ENCODE peak calls at places on chromosome 20, in seven cellular contexts. N, X, C, K, B, T and H are unnamed samples.

GRCh38 chr20:62832212-62832922 is 15.5 kb downstream of the COL9A3 start:
- DNase-seq in N (no peak), X (no peak), C (peak), K (peak), B (no peak), T (peak), H (peak)

GRCh38 chr20:38278150-38278549 is 17.6 kb upstream of the KIAA1755 start:
- DNase-seq in N (peak), X (peak), C (no peak), K (no peak), B (no peak), T (no peak), H (no peak)

GRCh38 chr20:4401601-4402000 is 320.1 kb upstream of the PRND start:
- DNase-seq in N (no peak), X (peak), C (peak), K (no peak), B (no peak), T (no peak), H (no peak)

GRCh38 chr20:52494244-52494643 is 302.7 kb upstream of the ZFP64 start:
- DNase-seq in N (no peak), X (peak), C (peak), K (no peak), B (peak), T (no peak), H (no peak)

GRCh38 chr20:16760431-16761304 is 12.5 kb downstream of the OTOR start:
- DNase-seq in N (no peak), X (no peak), C (no peak), K (no peak), B (no peak), T (no peak), H (no peak)

GRCh38 chr20:35305682-35306556 is 13.7 kb upstream of the FAM83C start:
- DNase-seq in N (no peak), X (peak), C (peak), K (no peak), B (peak), T (no peak), H (peak)

GRCh38 chr20:57361517-57361916 is 10.5 kb downstream of the RAE1 start:
- DNase-seq in N (no peak), X (peak), C (peak), K (no peak), B (peak), T (no peak), H (no peak)

GRCh38 chr20:63698739-63699465 is 2.5 kb downstream of the TNFRSF6B start:
- DNase-seq in N (no peak), X (peak), C (peak), K (peak), B (peak), T (no peak), H (peak)

GRCh38 chr20:2800590-2801458 is at the start of gene CPXM1:
- DNase-seq in N (peak), X (no peak), C (no peak), K (peak), B (no peak), T (no peak), H (peak)

GRCh38 chr20:38970302-38970701 is 8.2 kb downstream of the DHX35 start:
- DNase-seq in N (no peak), X (peak), C (peak), K (no peak), B (peak), T (no peak), H (no peak)

GRCh38 chr20:49270177-49270576 is 7.7 kb downstream of the ZNFX1 start:
- DNase-seq in N (no peak), X (peak), C (peak), K (no peak), B (no peak), T (no peak), H (no peak)

GRCh38 chr20:62918830-62919229 is 7.5 kb downstream of the DIDO1 start:
- DNase-seq in N (no peak), X (no peak), C (no peak), K (no peak), B (no peak), T (peak), H (no peak)

GRCh38 chr20:9359561-9360308 is 154.7 kb upstream of the LAMP5 start:
- DNase-seq in N (peak), X (peak), C (peak), K (peak), B (peak), T (peak), H (peak)
- H3K9ac ChIP-seq in N (no peak), X (no peak), C (no peak), K (no peak), B (no peak), T (no peak), H (no peak)

GRCh38 chr20:32474967-32475819 is 109.9 kb downstream of the NOL4L start:
- DNase-seq in N (peak), X (peak), C (peak), K (peak), B (peak), T (no peak), H (peak)
- TF ChIP-seq CTCF in N (no peak), X (peak), C (no peak), K (no peak), B (no peak), T (no peak), H (no peak)

DNA sequence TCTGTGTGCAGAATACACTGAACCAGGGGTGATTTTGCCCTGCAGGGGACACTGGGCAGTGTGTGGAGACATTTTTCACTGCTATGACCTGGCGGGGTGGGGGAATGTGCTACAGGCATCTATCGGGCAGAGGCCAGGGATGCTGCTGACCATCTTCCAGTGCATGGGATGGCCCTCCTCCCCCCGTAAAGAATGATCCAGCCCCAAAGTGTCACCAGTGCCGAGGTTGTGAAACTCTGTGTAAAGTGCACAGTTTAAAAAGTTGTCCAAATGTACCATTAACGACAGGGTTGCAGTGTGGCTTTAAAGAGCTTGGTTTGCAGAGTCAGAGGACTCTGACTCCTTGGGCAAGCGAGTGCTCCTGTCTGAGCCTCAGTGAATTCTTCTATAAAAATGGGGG is 72.1 kb downstream of the SULF2 start:
- DNase-seq in N (no peak), X (no peak), C (no peak), K (no peak), B (no peak), T (no peak), H (peak)
- H3K27ac ChIP-seq in N (no peak), X (no peak), C (no peak), K (no peak), B (no peak), T (no peak), H (no peak)

DNA sequence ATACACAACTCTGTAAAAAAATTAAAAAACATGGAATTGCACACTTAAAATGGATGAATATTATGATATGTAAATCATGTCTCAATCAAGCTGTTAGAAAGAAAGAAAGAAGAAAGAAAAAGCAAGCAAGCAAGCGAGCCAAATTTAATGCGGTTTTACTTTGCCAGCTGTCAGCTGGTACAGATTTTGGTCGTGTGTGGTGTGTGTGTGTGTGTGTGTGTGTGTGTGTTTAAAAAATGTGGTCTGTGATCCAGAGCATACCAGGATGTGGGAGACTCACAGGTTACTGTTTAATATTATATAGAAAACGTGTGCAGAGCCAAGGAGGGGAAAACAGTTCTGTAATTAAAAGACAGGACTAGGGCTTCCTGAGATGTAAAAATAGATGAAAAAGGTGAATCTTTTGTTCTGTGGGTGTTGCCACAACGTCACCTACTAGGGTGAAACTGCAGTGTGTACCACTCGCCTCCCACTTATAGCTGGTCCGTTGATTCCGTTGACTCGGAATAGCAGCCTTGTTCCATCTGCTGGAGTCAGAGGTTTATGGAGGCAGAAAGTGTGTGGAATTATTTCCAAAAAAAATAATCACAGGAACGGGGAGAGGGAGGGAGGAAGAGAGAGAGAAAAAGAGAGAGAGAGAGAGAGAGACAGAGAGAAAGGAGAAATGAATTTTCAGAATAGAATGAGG is 197.7 kb downstream of the BCAS1 start:
- DNase-seq in N (no peak), X (peak), C (peak), K (no peak), B (no peak), T (peak), H (no peak)
- H3K9ac ChIP-seq in N (no peak), X (no peak), C (no peak), K (no peak), B (peak), T (peak), H (peak)

GRCh38 chr20:44597516-44597915 is 15.1 kb downstream of the PKIG start:
- DNase-seq in N (no peak), X (no peak), C (no peak), K (no peak), B (no peak), T (no peak), H (no peak)

GRCh38 chr20:44600301-44600700 is 17.9 kb downstream of the PKIG start:
- DNase-seq in N (no peak), X (no peak), C (no peak), K (no peak), B (no peak), T (no peak), H (no peak)

GRCh38 chr20:44597930-44598329 is 15.6 kb downstream of the PKIG start:
- DNase-seq in N (no peak), X (no peak), C (peak), K (no peak), B (no peak), T (no peak), H (no peak)

GRCh38 chr20:44599715-44600114 is 17.3 kb downstream of the PKIG start:
- DNase-seq in N (no peak), X (no peak), C (no peak), K (no peak), B (no peak), T (no peak), H (no peak)

DNA sequence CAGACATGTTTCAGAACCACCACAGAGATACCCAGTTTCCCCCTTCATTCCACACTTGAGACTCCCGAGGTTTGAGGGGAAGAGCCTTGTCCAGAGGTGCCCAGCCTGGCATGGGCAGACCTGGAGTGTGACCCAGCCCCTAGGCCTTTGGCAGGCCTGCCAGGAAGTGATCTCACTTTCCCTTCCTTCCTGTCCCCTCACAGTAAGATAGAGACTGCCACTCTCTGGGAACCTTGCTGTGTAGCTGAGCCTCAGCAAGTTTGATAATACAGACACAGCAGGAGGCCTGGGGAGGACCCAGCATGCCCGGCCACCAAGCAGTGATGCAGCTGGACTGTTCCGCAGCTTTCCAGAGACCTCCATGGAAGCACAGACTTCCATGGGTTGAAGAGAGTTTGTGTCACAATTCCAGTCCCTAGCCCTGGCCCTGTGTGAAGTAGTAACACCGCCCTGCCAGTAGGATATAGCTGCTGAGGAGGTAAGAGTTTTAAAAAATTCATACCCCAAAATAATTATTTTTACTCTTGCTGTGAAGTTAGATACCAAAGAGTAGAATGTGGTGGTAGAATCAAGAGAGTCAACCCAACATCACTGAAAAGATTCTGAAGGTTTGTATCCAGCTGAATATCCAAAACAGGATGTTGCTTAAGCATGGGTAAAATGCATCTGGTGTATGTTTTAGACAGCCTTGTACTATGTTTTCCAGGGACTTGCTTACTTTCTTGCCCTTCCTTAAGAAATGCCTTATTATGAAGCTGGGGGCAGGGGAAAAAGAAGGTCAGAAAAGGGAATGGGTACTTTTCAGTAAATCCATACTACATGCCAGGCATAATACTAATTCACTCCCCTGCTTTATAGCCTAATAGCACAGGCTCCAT is 16.3 kb downstream of the PKIG start:
- DNase-seq in N (peak), X (no peak), C (no peak), K (no peak), B (no peak), T (peak), H (no peak)
- TF ChIP-seq CTCF in N (peak), X (no peak), C (no peak), K (peak), B (no peak), T (peak), H (no peak)